ENCODE peak calls at places on chromosomes 16 and 17, in five cellular contexts. One of them, this sample, is unnamed.

GRCh38 chr16:31869511-31870201 is 4.0 kb upstream of the ZNF267 start:
- DNase-seq in central memory CD4-positive, alpha-beta T cell: peak
- DNase-seq in AG09309: peak
- DNase-seq in GDM1: peak
- DNase-seq in NCI-H226: peak
- DNase-seq in this sample: peak

GRCh38 chr17:41444186-41444585 is 3.4 kb upstream of the KRT38 start:
- DNase-seq in central memory CD4-positive, alpha-beta T cell: no peak
- DNase-seq in AG09309: no peak
- DNase-seq in GDM1: no peak
- DNase-seq in NCI-H226: no peak
- DNase-seq in this sample: no peak

GRCh38 chr16:46627746-46628145 is 6.6 kb upstream of the SHCBP1 start:
- DNase-seq in central memory CD4-positive, alpha-beta T cell: no peak
- DNase-seq in AG09309: no peak
- DNase-seq in GDM1: no peak
- DNase-seq in NCI-H226: peak
- DNase-seq in this sample: no peak

GRCh38 chr16:78407191-78407590 is 307.7 kb downstream of the WWOX start:
- DNase-seq in central memory CD4-positive, alpha-beta T cell: no peak
- DNase-seq in AG09309: no peak
- DNase-seq in GDM1: no peak
- DNase-seq in NCI-H226: peak
- DNase-seq in this sample: no peak

GRCh38 chr16:20004931-20005330 is 68.8 kb downstream of the GPR139 start:
- DNase-seq in central memory CD4-positive, alpha-beta T cell: no peak
- DNase-seq in AG09309: no peak
- DNase-seq in GDM1: no peak
- DNase-seq in NCI-H226: no peak
- DNase-seq in this sample: no peak

GRCh38 chr16:117381-118365 is 20.8 kb downstream of the NPRL3 start:
- DNase-seq in central memory CD4-positive, alpha-beta T cell: peak
- DNase-seq in AG09309: no peak
- DNase-seq in GDM1: peak
- DNase-seq in NCI-H226: peak
- DNase-seq in this sample: no peak

GRCh38 chr16:69404275-69404805 is 18.5 kb upstream of the TERF2 start:
- DNase-seq in central memory CD4-positive, alpha-beta T cell: no peak
- DNase-seq in AG09309: no peak
- DNase-seq in GDM1: no peak
- DNase-seq in NCI-H226: peak
- DNase-seq in this sample: no peak

GRCh38 chr17:56478836-56479447 is 114.6 kb upstream of the NOG start:
- DNase-seq in central memory CD4-positive, alpha-beta T cell: no peak
- DNase-seq in AG09309: no peak
- DNase-seq in GDM1: peak
- DNase-seq in NCI-H226: peak
- DNase-seq in this sample: no peak

GRCh38 chr17:34614698-34615097 is 35.3 kb downstream of the TMEM132E start:
- DNase-seq in central memory CD4-positive, alpha-beta T cell: no peak
- DNase-seq in AG09309: no peak
- DNase-seq in GDM1: no peak
- DNase-seq in NCI-H226: no peak
- DNase-seq in this sample: no peak

GRCh38 chr17:67050476-67051154 is 6.3 kb downstream of the CACNG1 start:
- DNase-seq in central memory CD4-positive, alpha-beta T cell: no peak
- DNase-seq in AG09309: no peak
- DNase-seq in GDM1: no peak
- DNase-seq in NCI-H226: no peak
- DNase-seq in this sample: no peak

GRCh38 chr17:82931696-82932060 is 91.9 kb upstream of the ZNF750 start:
- DNase-seq in central memory CD4-positive, alpha-beta T cell: no peak
- DNase-seq in AG09309: peak
- DNase-seq in GDM1: no peak
- DNase-seq in NCI-H226: no peak
- DNase-seq in this sample: no peak